ENCODE peak calls at places on chromosomes 5 and 9, in five cellular contexts. G is PC-3, U is adrenal gland, H is sigmoid colon, C is lower lobe of right lung. J is an unnamed sample.

GRCh38 chr9:127608104-127608966 is 3.7 kb upstream of the STXBP1 start:
- DNase-seq in G (peak; percentile 82), U (peak; percentile 79), H (peak; percentile 90), C (peak; percentile 88), J (peak; percentile 88)

GRCh38 chr9:113479150-113479761 is 15.7 kb downstream of the RGS3 start:
- DNase-seq in G (no peak), U (no peak), H (peak; percentile 34), C (no peak), J (no peak)

GRCh38 chr5:32057157-32058096 is 116.7 kb downstream of the GOLPH3 start:
- DNase-seq in G (peak; percentile 79), U (no peak), H (no peak), C (no peak), J (no peak)

GRCh38 chr9:20242767-20243166 is 379.5 kb downstream of the MLLT3 start:
- DNase-seq in G (no peak), U (no peak), H (no peak), C (no peak), J (no peak)

GRCh38 chr9:117485176-117485575 is 70.3 kb upstream of the ASTN2 start:
- DNase-seq in G (no peak), U (no peak), H (no peak), C (no peak), J (no peak)

GRCh38 chr9:19116391-19116790 is 10.9 kb downstream of the PLIN2 start:
- DNase-seq in G (peak; percentile 35), U (peak; percentile 55), H (no peak), C (no peak), J (no peak)

GRCh38 chr9:99192786-99193465 is 28.8 kb downstream of the ALG2 start:
- DNase-seq in G (peak; percentile 16), U (no peak), H (no peak), C (no peak), J (no peak)

GRCh38 chr9:121947683-121948300 is 145.3 kb downstream of the TTLL11 start:
- DNase-seq in G (no peak), U (no peak), H (no peak), C (no peak), J (no peak)

GRCh38 chr5:68924490-68925145 is 169.2 kb upstream of the SLC30A5 start:
- DNase-seq in G (peak; percentile 25), U (peak; percentile 3), H (no peak), C (no peak), J (no peak)

GRCh38 chr5:110951373-110951791 is 120.1 kb upstream of the TSLP start:
- DNase-seq in G (peak; percentile 77), U (no peak), H (no peak), C (no peak), J (no peak)

GRCh38 chr5:36602711-36603321 is 3.6 kb upstream of the SLC1A3 start:
- DNase-seq in G (peak; percentile 28), U (peak; percentile 33), H (no peak), C (peak; percentile 53), J (no peak)

GRCh38 chr5:75012748-75013147 is 39.6 kb downstream of the GCNT4 start:
- DNase-seq in G (no peak), U (no peak), H (no peak), C (no peak), J (no peak)

GRCh38 chr9:130927995-130928900 is 10.8 kb downstream of the FIBCD1 start:
- DNase-seq in G (peak; percentile 92), U (peak; percentile 84), H (no peak), C (no peak), J (peak; percentile 92)

GRCh38 chr5:108637110-108637509 is 110.6 kb upstream of the FER start:
- DNase-seq in G (peak; percentile 74), U (no peak), H (no peak), C (no peak), J (no peak)

GRCh38 chr5:96781031-96781733 is 26.6 kb downstream of the ERAP1 start:
- DNase-seq in G (peak; percentile 88), U (no peak), H (no peak), C (no peak), J (no peak)

GRCh38 chr5:171705036-171705435 is 80.6 kb upstream of the SMIM23 start:
- DNase-seq in G (no peak), U (no peak), H (no peak), C (no peak), J (no peak)

GRCh38 chr5:143730112-143730801 is 81.7 kb upstream of the HMHB1 start:
- DNase-seq in G (no peak), U (no peak), H (no peak), C (no peak), J (no peak)
- H3K4me3 ChIP-seq in G (no peak overlapping the region), U (no peak overlapping the region), H (no peak overlapping the region), C (no peak overlapping the region), J (no peak overlapping the region)

DNA sequence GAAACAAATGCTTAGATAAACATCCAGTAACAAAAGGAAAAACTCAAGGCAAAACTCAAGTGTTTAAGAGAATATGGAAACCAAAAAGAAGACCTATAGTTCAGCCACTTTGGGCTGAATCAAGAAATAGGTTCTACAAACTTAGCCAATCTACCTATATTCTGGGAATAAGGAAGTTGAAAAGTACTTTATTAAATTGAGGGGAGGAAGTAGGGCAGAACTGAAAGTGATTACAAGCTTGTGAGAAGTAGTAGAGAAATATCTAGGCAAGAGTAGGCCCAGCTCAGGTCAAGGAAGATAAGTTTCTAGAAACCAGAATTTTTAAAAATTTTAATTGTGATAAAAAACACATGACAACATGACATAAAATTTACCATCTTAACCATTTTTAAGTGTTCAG is 384.8 kb upstream of the PCSK5 start:
- DNase-seq in G (no peak), U (no peak), H (no peak), C (no peak), J (no peak)
- TF ChIP-seq CTCF in G (no peak), U (no peak), H (no peak), C (no peak), J (no peak)

GRCh38 chr5:9381464-9381863 is 164.4 kb downstream of the SEMA5A start:
- DNase-seq in G (no peak), U (no peak), H (no peak), C (no peak), J (no peak)

GRCh38 chr5:9373586-9373985 is 172.3 kb downstream of the SEMA5A start:
- DNase-seq in G (peak; percentile 39), U (no peak), H (no peak), C (no peak), J (no peak)

GRCh38 chr5:9375756-9376155 is 170.1 kb downstream of the SEMA5A start:
- DNase-seq in G (peak; percentile 28), U (no peak), H (no peak), C (no peak), J (no peak)

GRCh38 chr5:9380108-9380507 is 165.8 kb downstream of the SEMA5A start:
- DNase-seq in G (peak; percentile 100), U (no peak), H (no peak), C (no peak), J (no peak)

GRCh38 chr5:9376363-9377117 is 169.3 kb downstream of the SEMA5A start:
- DNase-seq in G (peak; percentile 99), U (no peak), H (no peak), C (no peak), J (no peak)
- H3K27ac ChIP-seq in G (peak overlapping the region; percentile 60), U (no peak overlapping the region), H (no peak overlapping the region), C (no peak overlapping the region), J (no peak overlapping the region)

GRCh38 chr9:88023001-88023400 is 48.7 kb upstream of the CDK20 start:
- DNase-seq in G (no peak), U (no peak), H (no peak), C (no peak), J (no peak)
- H3K4me3 ChIP-seq in G (no peak overlapping the region), U (no peak overlapping the region), H (no peak overlapping the region), C (no peak overlapping the region), J (no peak overlapping the region)

DNA sequence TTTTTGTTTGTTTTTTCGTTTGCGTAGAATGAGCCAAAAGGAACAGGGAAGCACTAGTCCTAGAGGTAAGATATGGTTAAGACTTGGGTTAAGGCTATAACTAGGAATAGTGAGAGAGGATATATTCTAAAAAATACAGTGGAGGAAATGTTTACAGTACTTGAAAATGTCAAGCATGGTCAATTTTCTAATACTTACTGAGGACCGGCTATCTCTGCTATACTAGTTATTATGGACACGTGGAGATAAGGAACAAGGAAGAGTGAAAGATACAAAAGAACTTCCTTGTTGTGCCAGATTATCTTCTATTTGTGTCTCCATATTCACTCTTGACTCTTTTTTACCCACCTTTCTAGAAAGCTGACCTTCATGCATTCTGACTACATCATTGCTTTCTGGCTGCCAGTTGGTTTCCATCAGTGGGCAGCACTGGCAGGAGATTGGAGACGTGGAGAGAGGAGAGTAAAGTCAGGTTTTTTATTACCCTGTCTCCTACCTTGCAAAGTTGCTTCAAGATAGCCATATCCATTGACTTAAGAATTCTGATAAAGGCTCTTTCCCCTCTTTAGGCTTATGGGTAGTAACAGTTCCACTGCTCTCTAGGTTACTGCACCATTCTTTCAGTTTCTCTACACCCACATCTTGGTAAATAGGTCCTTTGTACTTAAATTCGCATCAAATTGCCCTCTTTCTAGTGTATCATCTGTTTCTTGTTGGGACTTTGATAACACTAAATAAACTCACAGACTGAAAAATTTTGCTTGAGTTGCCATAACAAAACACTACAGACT is 9.0 kb upstream of the RFX3 start:
- DNase-seq in G (no peak), U (no peak), H (no peak), C (no peak), J (no peak)
- TF ChIP-seq CTCF in G (no peak), U (no peak), H (no peak), C (no peak), J (no peak)

GRCh38 chr5:149452007-149452664 is 73.0 kb upstream of the IL17B start:
- DNase-seq in G (no peak), U (peak; percentile 75), H (peak; percentile 77), C (peak; percentile 82), J (no peak)
- H3K27ac ChIP-seq in G (no peak overlapping the region), U (no peak overlapping the region), H (peak overlapping the region; percentile 87), C (peak overlapping the region; percentile 82), J (peak overlapping the region; percentile 94)

GRCh38 chr5:148873690-148874485 is 47.5 kb downstream of the ADRB2 start:
- DNase-seq in G (no peak), U (no peak), H (no peak), C (no peak), J (no peak)

GRCh38 chr5:148873120-148873519 is 46.7 kb downstream of the ADRB2 start:
- DNase-seq in G (no peak), U (no peak), H (no peak), C (no peak), J (no peak)

GRCh38 chr5:148880197-148880596 is 53.8 kb downstream of the ADRB2 start:
- DNase-seq in G (no peak), U (no peak), H (no peak), C (no peak), J (no peak)

GRCh38 chr5:148880696-148881095 is 54.3 kb downstream of the ADRB2 start:
- DNase-seq in G (no peak), U (no peak), H (no peak), C (no peak), J (no peak)

DNA sequence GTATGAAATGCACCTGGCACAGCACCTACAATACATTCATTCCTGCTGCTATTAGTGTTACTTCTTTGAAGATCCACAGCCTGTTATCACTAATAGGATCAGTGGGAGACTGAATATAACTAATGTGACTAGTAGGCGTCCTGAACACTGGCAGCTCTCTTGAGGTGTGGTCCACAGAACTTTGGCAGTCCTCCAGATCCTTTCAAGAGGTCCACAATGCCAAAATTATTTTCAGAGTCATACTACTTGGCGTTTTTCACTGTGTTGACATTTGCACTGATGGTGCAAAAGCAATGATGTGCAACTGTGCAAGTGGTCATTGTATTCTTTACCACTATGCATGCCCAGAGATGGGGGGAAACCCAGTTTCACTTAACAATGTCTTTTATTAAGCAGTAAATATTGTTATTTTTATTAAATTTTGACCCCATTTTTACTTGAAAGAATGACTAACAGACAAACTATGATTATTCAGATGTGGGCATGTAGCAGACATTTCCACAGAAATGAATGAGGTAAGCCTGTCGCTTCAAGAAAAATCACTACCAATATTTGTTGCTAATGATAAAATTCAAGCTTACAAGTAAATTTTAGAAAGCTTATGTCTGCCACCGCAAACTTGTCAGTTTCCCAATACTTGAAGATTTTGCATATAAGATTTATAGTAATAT is 48.9 kb downstream of the ADRB2 start:
- DNase-seq in G (peak; percentile 56), U (no peak), H (no peak), C (no peak), J (no peak)
- H3K4me3 ChIP-seq in G (no peak overlapping the region), U (no peak overlapping the region), H (no peak overlapping the region), C (no peak overlapping the region), J (no peak overlapping the region)

J was measured in kidney.